ENCODE peak calls at places on chromosome 15, in six cellular contexts. One of them, this sample, is unnamed.

GRCh38 chr15:85825719-85826118 is 31.0 kb upstream of the KLHL25 start:
- DNase-seq in A549: no peak
- DNase-seq in spleen: no peak
- DNase-seq in adrenal gland: no peak
- DNase-seq in IMR-90: no peak
- DNase-seq in tibial nerve: no peak
- DNase-seq in this sample: no peak

GRCh38 chr15:100043069-100043641 is 298.6 kb downstream of the ADAMTS17 start:
- DNase-seq in IMR-90: peak; percentile 57
- DNase-seq in A549: no peak
- DNase-seq in tibial nerve: no peak
- DNase-seq in adrenal gland: peak; percentile 85
- DNase-seq in spleen: no peak
- DNase-seq in this sample: no peak

GRCh38 chr15:27082526-27082925 is 111.5 kb downstream of the GABRG3 start:
- DNase-seq in tibial nerve: no peak
- DNase-seq in spleen: no peak
- DNase-seq in adrenal gland: no peak
- DNase-seq in IMR-90: no peak
- DNase-seq in A549: no peak
- DNase-seq in this sample: no peak

GRCh38 chr15:29312387-29312786 is 42.8 kb upstream of the NSMCE3 start:
- DNase-seq in adrenal gland: no peak
- DNase-seq in spleen: no peak
- DNase-seq in tibial nerve: no peak
- DNase-seq in A549: no peak
- DNase-seq in IMR-90: peak; percentile 67
- DNase-seq in this sample: no peak

GRCh38 chr15:26888761-26889160 is 21.9 kb downstream of the GABRA5 start:
- DNase-seq in spleen: no peak
- DNase-seq in IMR-90: no peak
- DNase-seq in adrenal gland: peak; percentile 55
- DNase-seq in A549: peak; percentile 1
- DNase-seq in tibial nerve: no peak
- DNase-seq in this sample: peak; percentile 78

GRCh38 chr15:45759910-45760309 is 125.1 kb downstream of the SQOR start:
- DNase-seq in tibial nerve: no peak
- DNase-seq in A549: no peak
- DNase-seq in IMR-90: no peak
- DNase-seq in adrenal gland: no peak
- DNase-seq in spleen: no peak
- DNase-seq in this sample: no peak

GRCh38 chr15:62644874-62645755 is 397.4 kb upstream of the TPM1 start:
- DNase-seq in A549: no peak
- DNase-seq in adrenal gland: no peak
- DNase-seq in tibial nerve: no peak
- DNase-seq in spleen: no peak
- DNase-seq in IMR-90: peak; percentile 24
- DNase-seq in this sample: no peak

GRCh38 chr15:54273928-54274327 is 295.7 kb downstream of the UNC13C start:
- DNase-seq in IMR-90: no peak
- DNase-seq in A549: no peak
- DNase-seq in adrenal gland: no peak
- DNase-seq in tibial nerve: no peak
- DNase-seq in spleen: no peak
- DNase-seq in this sample: no peak

GRCh38 chr15:31467361-31467760 is 140.7 kb downstream of the KLF13 start:
- DNase-seq in spleen: no peak
- DNase-seq in IMR-90: no peak
- DNase-seq in adrenal gland: no peak
- DNase-seq in tibial nerve: no peak
- DNase-seq in A549: no peak
- DNase-seq in this sample: peak; percentile 54

GRCh38 chr15:74773731-74774252 is 8.1 kb upstream of the CSK start:
- DNase-seq in IMR-90: no peak
- DNase-seq in spleen: no peak
- DNase-seq in tibial nerve: no peak
- DNase-seq in adrenal gland: no peak
- DNase-seq in A549: no peak
- DNase-seq in this sample: no peak

GRCh38 chr15:94262201-94262600 is 30.8 kb downstream of the MCTP2 start:
- DNase-seq in tibial nerve: no peak
- DNase-seq in spleen: no peak
- DNase-seq in IMR-90: no peak
- DNase-seq in adrenal gland: no peak
- DNase-seq in A549: no peak
- DNase-seq in this sample: no peak

GRCh38 chr15:85943825-85944224 is 135.8 kb upstream of the AGBL1 start:
- DNase-seq in adrenal gland: no peak
- DNase-seq in spleen: no peak
- DNase-seq in tibial nerve: no peak
- DNase-seq in IMR-90: no peak
- DNase-seq in A549: no peak
- DNase-seq in this sample: no peak

GRCh38 chr15:67066041-67067021 is 929 bp downstream of the SMAD3 start:
- DNase-seq in spleen: peak; percentile 84
- DNase-seq in adrenal gland: no peak
- DNase-seq in IMR-90: peak; percentile 28
- DNase-seq in A549: no peak
- DNase-seq in tibial nerve: no peak
- DNase-seq in this sample: no peak

GRCh38 chr15:66767370-66767769 is 65.3 kb downstream of the SMAD6 start:
- DNase-seq in IMR-90: no peak
- DNase-seq in tibial nerve: no peak
- DNase-seq in adrenal gland: no peak
- DNase-seq in spleen: peak; percentile 20
- DNase-seq in A549: no peak
- DNase-seq in this sample: no peak

GRCh38 chr15:29449136-29449535 is 179.5 kb upstream of the NSMCE3 start:
- DNase-seq in adrenal gland: no peak
- DNase-seq in spleen: no peak
- DNase-seq in IMR-90: no peak
- DNase-seq in tibial nerve: no peak
- DNase-seq in A549: no peak
- DNase-seq in this sample: peak; percentile 52

GRCh38 chr15:55277116-55277564 is 12.5 kb downstream of the RAB27A start:
- DNase-seq in tibial nerve: no peak
- DNase-seq in IMR-90: peak; percentile 82
- DNase-seq in spleen: no peak
- DNase-seq in A549: no peak
- DNase-seq in adrenal gland: no peak
- DNase-seq in this sample: no peak

GRCh38 chr15:49439678-49440375 is 16.8 kb downstream of the FGF7 start:
- DNase-seq in adrenal gland: no peak
- DNase-seq in IMR-90: no peak
- DNase-seq in A549: no peak
- DNase-seq in tibial nerve: no peak
- DNase-seq in spleen: no peak
- DNase-seq in this sample: no peak

GRCh38 chr15:39746176-39746575 is 36.5 kb downstream of the FSIP1 start:
- DNase-seq in IMR-90: peak; percentile 23
- DNase-seq in spleen: no peak
- DNase-seq in tibial nerve: no peak
- DNase-seq in adrenal gland: no peak
- DNase-seq in A549: no peak
- DNase-seq in this sample: no peak

GRCh38 chr15:78434134-78434533 is 3.9 kb upstream of the IREB2 start:
- DNase-seq in adrenal gland: no peak
- DNase-seq in tibial nerve: no peak
- DNase-seq in A549: no peak
- DNase-seq in IMR-90: no peak
- DNase-seq in spleen: no peak
- DNase-seq in this sample: no peak

GRCh38 chr15:37824717-37825382 is 109.6 kb upstream of the TMCO5A start:
- DNase-seq in A549: peak; percentile 15
- DNase-seq in IMR-90: peak; percentile 98
- DNase-seq in tibial nerve: no peak
- DNase-seq in spleen: no peak
- DNase-seq in adrenal gland: peak; percentile 50
- DNase-seq in this sample: no peak

GRCh38 chr15:100919481-100920405 is 586 bp downstream of the LRRK1 start:
- DNase-seq in adrenal gland: no peak
- DNase-seq in tibial nerve: no peak
- DNase-seq in IMR-90: peak; percentile 19
- DNase-seq in spleen: peak; percentile 90
- DNase-seq in A549: peak; percentile 61
- DNase-seq in this sample: no peak

GRCh38 chr15:68298882-68299381 is 21.4 kb downstream of the FEM1B start:
- DNase-seq in adrenal gland: peak; percentile 52
- DNase-seq in tibial nerve: no peak
- DNase-seq in spleen: peak; percentile 66
- DNase-seq in A549: no peak
- DNase-seq in IMR-90: no peak
- DNase-seq in this sample: peak; percentile 29

GRCh38 chr15:85897818-85898717 is 103.3 kb upstream of the KLHL25 start:
- DNase-seq in adrenal gland: no peak
- DNase-seq in tibial nerve: no peak
- DNase-seq in A549: no peak
- DNase-seq in IMR-90: no peak
- DNase-seq in spleen: no peak
- DNase-seq in this sample: no peak

GRCh38 chr15:100601628-100602063 is 338 bp downstream of the LINS1 start:
- DNase-seq in A549: peak; percentile 8
- DNase-seq in tibial nerve: peak; percentile 8
- DNase-seq in IMR-90: no peak
- DNase-seq in adrenal gland: no peak
- DNase-seq in spleen: no peak
- DNase-seq in this sample: no peak

GRCh38 chr15:71003314-71003713 is 110.7 kb downstream of the LRRC49 start:
- DNase-seq in A549: no peak
- DNase-seq in spleen: no peak
- DNase-seq in tibial nerve: no peak
- DNase-seq in adrenal gland: no peak
- DNase-seq in IMR-90: peak; percentile 62
- DNase-seq in this sample: no peak

GRCh38 chr15:38062679-38063078 is 128.2 kb downstream of the TMCO5A start:
- DNase-seq in spleen: no peak
- DNase-seq in IMR-90: no peak
- DNase-seq in adrenal gland: no peak
- DNase-seq in A549: no peak
- DNase-seq in tibial nerve: no peak
- DNase-seq in this sample: no peak

GRCh38 chr15:57112178-57112577 is 193.7 kb downstream of the TCF12 start:
- DNase-seq in tibial nerve: no peak
- DNase-seq in adrenal gland: peak; percentile 21
- DNase-seq in spleen: no peak
- DNase-seq in IMR-90: peak; percentile 43
- DNase-seq in A549: no peak
- DNase-seq in this sample: no peak

GRCh38 chr15:25268166-25268565 is 170.7 kb downstream of the UBE3A start:
- DNase-seq in A549: no peak
- DNase-seq in spleen: no peak
- DNase-seq in adrenal gland: no peak
- DNase-seq in tibial nerve: no peak
- DNase-seq in IMR-90: no peak
- DNase-seq in this sample: no peak
- TF ChIP-seq CTCF in A549: no peak
- TF ChIP-seq CTCF in spleen: no peak
- TF ChIP-seq CTCF in adrenal gland: no peak
- TF ChIP-seq CTCF in tibial nerve: no peak
- TF ChIP-seq CTCF in IMR-90: no peak
- TF ChIP-seq CTCF in this sample: no peak

GRCh38 chr15:47719730-47720129 is 2.4 kb downstream of the SEMA6D start:
- DNase-seq in spleen: no peak
- DNase-seq in tibial nerve: no peak
- DNase-seq in IMR-90: no peak
- DNase-seq in A549: no peak
- DNase-seq in adrenal gland: no peak
- DNase-seq in this sample: no peak
- H3K4me3 ChIP-seq in spleen: no peak overlapping the region
- H3K4me3 ChIP-seq in tibial nerve: peak overlapping the region; percentile 82
- H3K4me3 ChIP-seq in IMR-90: peak overlapping the region; percentile 95
- H3K4me3 ChIP-seq in A549: no peak overlapping the region
- H3K4me3 ChIP-seq in adrenal gland: no peak overlapping the region
- H3K4me3 ChIP-seq in this sample: no peak overlapping the region

GRCh38 chr15:52134502-52135144 is 22.0 kb upstream of the BCL2L10 start:
- DNase-seq in adrenal gland: no peak
- DNase-seq in A549: no peak
- DNase-seq in spleen: no peak
- DNase-seq in tibial nerve: no peak
- DNase-seq in IMR-90: no peak
- DNase-seq in this sample: peak; percentile 0
- TF ChIP-seq POLR2A in adrenal gland: no peak
- TF ChIP-seq POLR2A in A549: no peak
- TF ChIP-seq POLR2A in spleen: no peak
- TF ChIP-seq POLR2A in tibial nerve: no peak
- TF ChIP-seq POLR2A in IMR-90: no peak
- TF ChIP-seq POLR2A in this sample: no peak

GRCh38 chr15:41969851-41970431 is 2.4 kb downstream of the EHD4 start:
- DNase-seq in A549: no peak
- DNase-seq in spleen: peak; percentile 60
- DNase-seq in adrenal gland: no peak
- DNase-seq in IMR-90: no peak
- DNase-seq in tibial nerve: no peak
- DNase-seq in this sample: no peak

GRCh38 chr15:41972341-41973237 is at the start of gene EHD4:
- DNase-seq in tibial nerve: peak; percentile 96
- DNase-seq in A549: peak; percentile 95
- DNase-seq in spleen: peak; percentile 99
- DNase-seq in IMR-90: peak; percentile 99
- DNase-seq in adrenal gland: peak; percentile 99
- DNase-seq in this sample: peak; percentile 100

GRCh38 chr15:41971893-41972340 is 440 bp downstream of the EHD4 start:
- DNase-seq in adrenal gland: no peak
- DNase-seq in tibial nerve: no peak
- DNase-seq in IMR-90: no peak
- DNase-seq in A549: peak; percentile 13
- DNase-seq in spleen: no peak
- DNase-seq in this sample: peak; percentile 91

GRCh38 chr15:41970456-41970855 is 1.9 kb downstream of the EHD4 start:
- DNase-seq in tibial nerve: no peak
- DNase-seq in spleen: peak; percentile 32
- DNase-seq in IMR-90: no peak
- DNase-seq in adrenal gland: no peak
- DNase-seq in A549: no peak
- DNase-seq in this sample: peak; percentile 59

DNA sequence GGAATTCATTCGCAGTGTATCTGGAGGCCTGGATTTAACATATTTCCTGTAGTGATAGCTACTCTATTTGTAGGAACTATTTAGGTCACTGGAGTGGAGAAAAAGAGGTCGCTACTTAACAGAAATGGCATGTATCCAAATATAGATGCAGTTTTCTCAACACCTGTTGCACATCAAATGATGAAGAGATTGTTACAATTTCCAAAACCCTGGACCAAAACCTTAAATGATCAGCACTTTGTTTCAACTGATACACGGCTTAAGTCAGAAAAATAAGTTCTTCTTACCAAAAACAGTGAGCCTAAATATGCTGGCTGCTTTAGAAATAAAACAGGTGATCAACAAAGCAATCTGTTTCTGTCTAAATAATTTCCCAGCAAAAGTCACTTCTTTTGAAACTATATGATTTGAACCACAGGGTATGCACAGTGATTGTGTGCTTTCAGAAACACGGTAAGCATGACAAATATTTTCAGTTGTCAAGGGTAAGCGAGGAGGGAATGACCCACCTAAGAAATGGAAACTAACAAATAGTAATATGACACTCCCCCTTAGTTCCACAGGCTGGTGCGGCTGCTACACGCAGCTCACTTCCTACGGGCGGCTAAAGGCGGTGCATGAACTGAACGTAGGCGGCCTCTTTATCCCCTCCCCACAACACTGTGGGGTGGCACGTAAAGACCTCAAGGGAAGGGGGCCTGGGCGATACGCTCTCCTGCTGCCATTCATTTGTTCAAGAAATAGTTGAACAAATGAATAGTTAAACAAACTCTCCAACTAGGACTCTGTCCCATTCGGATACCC is 1.1 kb downstream of the EHD4 start:
- DNase-seq in IMR-90: peak; percentile 71
- DNase-seq in adrenal gland: peak; percentile 59
- DNase-seq in tibial nerve: peak; percentile 43
- DNase-seq in A549: peak; percentile 38
- DNase-seq in spleen: peak; percentile 90
- DNase-seq in this sample: no peak
- TF ChIP-seq CTCF in IMR-90: no peak
- TF ChIP-seq CTCF in adrenal gland: peak; percentile 31
- TF ChIP-seq CTCF in tibial nerve: no peak
- TF ChIP-seq CTCF in A549: no peak
- TF ChIP-seq CTCF in spleen: peak; percentile 31
- TF ChIP-seq CTCF in this sample: peak; percentile 17

This sample was measured in lower leg skin.